ENCODE peak calls at places on chromosomes 16 and 17, in five cellular contexts. W is left kidney, S is tibial nerve, Y is hepatic stellate cell, H is G401. U is an unnamed sample.

GRCh38 chr17:78716292-78716691 is 65.8 kb downstream of the CYTH1 start:
- DNase-seq in W (no peak), S (no peak), Y (no peak), H (peak), U (no peak)

GRCh38 chr16:27244363-27244755 is 24.2 kb downstream of the NSMCE1 start:
- DNase-seq in W (no peak), S (no peak), Y (no peak), H (no peak), U (no peak)

GRCh38 chr17:9239260-9239820 is 218.0 kb downstream of the NTN1 start:
- DNase-seq in W (peak), S (no peak), Y (no peak), H (no peak), U (no peak)

GRCh38 chr16:53445534-53445933 is 11.3 kb downstream of the RBL2 start:
- DNase-seq in W (no peak), S (no peak), Y (no peak), H (no peak), U (no peak)

GRCh38 chr17:9266031-9266680 is 244.8 kb downstream of the NTN1 start:
- DNase-seq in W (peak), S (no peak), Y (no peak), H (no peak), U (no peak)

GRCh38 chr17:19714542-19715411 is 1.6 kb downstream of the SLC47A2 start:
- DNase-seq in W (peak), S (no peak), Y (no peak), H (no peak), U (no peak)

GRCh38 chr17:82013772-82014321 is 8.8 kb downstream of the CENPX start:
- DNase-seq in W (no peak), S (no peak), Y (no peak), H (no peak), U (no peak)

GRCh38 chr16:50841081-50841886 is 99.4 kb downstream of the CYLD start:
- DNase-seq in W (peak), S (no peak), Y (no peak), H (no peak), U (no peak)

GRCh38 chr16:88922114-88922825 is 54.7 kb downstream of the CBFA2T3 start:
- DNase-seq in W (peak), S (peak), Y (peak), H (peak), U (peak)

GRCh38 chr17:62671553-62671952 is 44.1 kb downstream of the MRC2 start:
- DNase-seq in W (no peak), S (no peak), Y (no peak), H (no peak), U (no peak)

GRCh38 chr16:27972500-27972899 is 91.0 kb downstream of the GSG1L start:
- DNase-seq in W (peak), S (no peak), Y (peak), H (peak), U (peak)

GRCh38 chr16:22296225-22297113 is 740 bp upstream of the POLR3E start:
- DNase-seq in W (no peak), S (no peak), Y (no peak), H (peak), U (no peak)

GRCh38 chr17:49717371-49717841 is 9.6 kb upstream of the SLC35B1 start:
- DNase-seq in W (no peak), S (no peak), Y (no peak), H (peak), U (no peak)

GRCh38 chr17:285751-286422 is 66.7 kb downstream of the RPH3AL start:
- DNase-seq in W (no peak), S (no peak), Y (no peak), H (no peak), U (no peak)

GRCh38 chr17:31888124-31888523 is 13.4 kb downstream of the UTP6 start:
- DNase-seq in W (no peak), S (peak), Y (no peak), H (no peak), U (no peak)

GRCh38 chr16:74580828-74581227 is 26.1 kb downstream of the GLG1 start:
- DNase-seq in W (peak), S (no peak), Y (no peak), H (no peak), U (no peak)

GRCh38 chr16:15879255-15879804 is 9.1 kb downstream of the CEP20 start:
- DNase-seq in W (no peak), S (no peak), Y (peak), H (no peak), U (peak)

GRCh38 chr17:42675348-42675983 is 1.3 kb downstream of the PLEKHH3 start:
- DNase-seq in W (peak), S (no peak), Y (no peak), H (no peak), U (no peak)

GRCh38 chr16:7615565-7615964 is 282.9 kb downstream of the RBFOX1 start:
- DNase-seq in W (no peak), S (no peak), Y (no peak), H (no peak), U (no peak)

GRCh38 chr16:81530296-81530721 is 85.7 kb downstream of the CMIP start:
- DNase-seq in W (no peak), S (no peak), Y (no peak), H (no peak), U (no peak)

GRCh38 chr17:67262420-67262819 is 17.4 kb upstream of the HELZ start:
- DNase-seq in W (no peak), S (no peak), Y (no peak), H (no peak), U (peak)